ENCODE peak calls at places on chromosomes 2 and 18, in nine cellular contexts. O is tibial artery, D is HT1080, V is mucosa of gallbladder, M is NAMALWA, C is GM13977, P is lower lobe of right lung, X is NCI-H524, I is NCI-H1092. A is an unnamed sample.

GRCh38 chr2:127321306-127321705 is 27.4 kb upstream of the ERCC3 start:
- DNase-seq in V (no peak), O (no peak), D (no peak), C (no peak), P (no peak), X (no peak), M (no peak), I (no peak), A (no peak)

GRCh38 chr2:234828382-234829073 is 123.3 kb upstream of the SH3BP4 start:
- DNase-seq in C (no peak), D (no peak), P (no peak), I (no peak), V (no peak), M (no peak), X (no peak), O (no peak), A (no peak)

GRCh38 chr2:27795868-27796277 is 24.4 kb downstream of the MRPL33 start:
- DNase-seq in C (no peak), P (no peak), D (no peak), O (no peak), V (no peak), X (no peak), I (no peak), M (no peak), A (no peak)

GRCh38 chr2:226638576-226638975 is 161.0 kb downstream of the IRS1 start:
- DNase-seq in I (no peak), X (no peak), O (no peak), P (no peak), M (no peak), C (no peak), D (no peak), V (no peak), A (no peak)

GRCh38 chr2:228433706-228434105 is 252.2 kb upstream of the SPHKAP start:
- DNase-seq in I (no peak), O (no peak), X (no peak), C (no peak), P (no peak), D (no peak), M (no peak), V (no peak), A (no peak)

GRCh38 chr2:169636440-169637097 is 52.4 kb downstream of the PPIG start:
- DNase-seq in X (no peak), P (no peak), C (no peak), M (no peak), O (no peak), I (no peak), V (no peak), D (no peak), A (no peak)

GRCh38 chr2:71613566-71613952 is 160.2 kb downstream of the DYSF start:
- DNase-seq in M (no peak), I (no peak), D (no peak), X (no peak), O (no peak), P (no peak), V (no peak), C (no peak), A (no peak)

GRCh38 chr2:105489168-105489878 is 90.5 kb upstream of the FHL2 start:
- DNase-seq in D (no peak), X (no peak), M (no peak), I (no peak), C (no peak), O (no peak), V (no peak), P (no peak), A (no peak)

GRCh38 chr2:60794271-60794863 is 38.3 kb downstream of the PAPOLG start:
- DNase-seq in D (no peak), M (peak; percentile 71), P (no peak), X (no peak), C (peak; percentile 50), V (no peak), I (no peak), O (no peak), A (no peak)

GRCh38 chr2:149033716-149034115 is 4.8 kb upstream of the LYPD6B start:
- DNase-seq in X (no peak), D (no peak), V (peak; percentile 51), O (no peak), C (no peak), M (no peak), P (no peak), I (peak; percentile 43), A (no peak)

GRCh38 chr18:75343389-75343788 is 84.1 kb downstream of the SMIM21 start:
- DNase-seq in P (no peak), X (no peak), C (no peak), V (no peak), D (no peak), O (no peak), M (no peak), I (no peak), A (no peak)

GRCh38 chr2:223524066-223524465 is 78.1 kb downstream of the SCG2 start:
- DNase-seq in V (no peak), O (no peak), C (no peak), D (no peak), M (no peak), P (no peak), I (no peak), X (no peak), A (no peak)

GRCh38 chr18:45844938-45845337 is 19.5 kb downstream of the SIGLEC15 start:
- DNase-seq in C (no peak), I (peak; percentile 25), V (no peak), P (no peak), O (no peak), M (no peak), D (no peak), X (no peak), A (no peak)

GRCh38 chr2:38997784-38998183 is 108.1 kb downstream of the ARHGEF33 start:
- DNase-seq in O (peak; percentile 26), D (peak; percentile 87), P (no peak), X (no peak), I (no peak), V (no peak), M (no peak), C (no peak), A (no peak)

GRCh38 chr2:94870392-94871225 is 621 bp upstream of the TEKT4 start:
- DNase-seq in O (no peak), M (peak; percentile 44), V (no peak), X (peak; percentile 24), I (no peak), C (no peak), D (no peak), P (peak; percentile 34), A (no peak)

GRCh38 chr2:43605079-43605655 is 9.3 kb upstream of the THADA start:
- DNase-seq in X (peak; percentile 9), D (peak; percentile 39), P (no peak), C (peak; percentile 24), I (peak; percentile 12), O (no peak), M (peak; percentile 67), V (peak; percentile 32), A (no peak)

GRCh38 chr18:11578799-11579198 is 30.6 kb upstream of the SLC35G4 start:
- DNase-seq in D (no peak), O (no peak), M (no peak), X (no peak), I (no peak), V (no peak), P (no peak), C (peak; percentile 31), A (no peak)

A was measured in NCI-H1048.